ENCODE peak calls at places on chromosomes 4 and X, in five cellular contexts. L is hippocampal formation; J is effector memory CD4-positive, alpha-beta T cell; O is kidney tubule cell; K is uterus. T is an unnamed sample.

GRCh38 chr4:80069837-80070788 is 2.9 kb downstream of the ANTXR2 start:
- DNase-seq in L (no peak), J (no peak), O (no peak), K (no peak), T (no peak)

GRCh38 chr4:41622816-41623215 is 84.9 kb downstream of the LIMCH1 start:
- DNase-seq in L (peak), J (no peak), O (no peak), K (no peak), T (no peak)

GRCh38 chrX:46686003-46686645 is 72.8 kb downstream of the SLC9A7 start:
- DNase-seq in L (peak), J (no peak), O (peak), K (peak), T (peak)

GRCh38 chr4:35604724-35605123 is 639.6 kb downstream of the ARAP2 start:
- DNase-seq in L (no peak), J (no peak), O (no peak), K (no peak), T (no peak)

GRCh38 chrX:24643116-24643515 is 4.0 kb downstream of the PCYT1B start:
- DNase-seq in L (no peak), J (no peak), O (no peak), K (no peak), T (no peak)

GRCh38 chrX:103311401-103311785 is 603 bp upstream of the BEX2 start:
- DNase-seq in L (no peak), J (no peak), O (no peak), K (no peak), T (no peak)

GRCh38 chrX:117653396-117653795 is 463.2 kb downstream of the KLHL13 start:
- DNase-seq in L (no peak), J (no peak), O (peak), K (no peak), T (no peak)

GRCh38 chrX:41906515-41907165 is 16.7 kb downstream of the CASK start:
- DNase-seq in L (no peak), J (no peak), O (peak), K (no peak), T (no peak)

GRCh38 chrX:1205681-1206611 is 6.5 kb downstream of the CRLF2 start:
- DNase-seq in L (no peak), J (peak), O (peak), K (no peak), T (peak)

GRCh38 chr4:133594246-133595207 is 445.4 kb downstream of the PCDH10 start:
- DNase-seq in L (no peak), J (no peak), O (no peak), K (no peak), T (no peak)

GRCh38 chr4:153114771-153115321 is 89.4 kb upstream of the TRIM2 start:
- DNase-seq in L (no peak), J (peak), O (peak), K (no peak), T (peak)

GRCh38 chr4:61831987-61832386 is 631.9 kb downstream of the ADGRL3 start:
- DNase-seq in L (no peak), J (no peak), O (no peak), K (no peak), T (no peak)

GRCh38 chrX:152824841-152825374 is 5.6 kb downstream of the CETN2 start:
- DNase-seq in L (no peak), J (no peak), O (peak), K (no peak), T (no peak)

GRCh38 chr4:169163495-169163894 is 107.3 kb downstream of the SH3RF1 start:
- DNase-seq in L (no peak), J (no peak), O (no peak), K (no peak), T (no peak)

GRCh38 chrX:44997888-44998287 is 124.9 kb downstream of the KDM6A start:
- DNase-seq in L (no peak), J (no peak), O (no peak), K (no peak), T (no peak)

GRCh38 chrX:48956728-48957414 is 536 bp downstream of the OTUD5 start:
- DNase-seq in L (no peak), J (peak), O (peak), K (no peak), T (peak)

GRCh38 chr4:147793973-147794690 is 62.2 kb downstream of the ARHGAP10 start:
- DNase-seq in L (no peak), J (no peak), O (no peak), K (no peak), T (no peak)

GRCh38 chr4:118774989-118775388 is 60.9 kb downstream of the SEC24D start:
- DNase-seq in L (no peak), J (no peak), O (peak), K (no peak), T (no peak)

GRCh38 chr4:46388860-46389259 is 1.1 kb downstream of the GABRA2 start:
- DNase-seq in L (no peak), J (no peak), O (no peak), K (no peak), T (no peak)

GRCh38 chrX:107659768-107660167 is 31.5 kb downstream of the PRPS1 start:
- DNase-seq in L (peak), J (no peak), O (peak), K (no peak), T (no peak)

GRCh38 chr4:110586137-110586850 is 36.6 kb downstream of the PITX2 start:
- DNase-seq in L (no peak), J (no peak), O (peak), K (no peak), T (no peak)

GRCh38 chr4:120056249-120056648 is 10.4 kb downstream of the MAD2L1 start:
- DNase-seq in L (no peak), J (no peak), O (peak), K (no peak), T (no peak)

GRCh38 chr4:7798215-7798995 is 141.3 kb downstream of the AFAP1 start:
- DNase-seq in L (no peak), J (no peak), O (no peak), K (no peak), T (no peak)

GRCh38 chr4:89056953-89057398 is at the start of gene FAM13A:
- DNase-seq in L (peak), J (no peak), O (peak), K (peak), T (peak)

GRCh38 chr4:185276036-185276435 is 66.6 kb downstream of the SNX25 start:
- DNase-seq in L (no peak), J (no peak), O (no peak), K (no peak), T (no peak)

GRCh38 chrX:39491548-39492297 is 606.0 kb downstream of the BCOR start:
- DNase-seq in L (no peak), J (peak), O (no peak), K (no peak), T (peak)

GRCh38 chrX:139234898-139235297 is 295.6 kb upstream of the F9 start:
- DNase-seq in L (no peak), J (no peak), O (no peak), K (no peak), T (no peak)

GRCh38 chrX:46165866-46166265 is 379.4 kb downstream of the ZNF674 start:
- DNase-seq in L (no peak), J (no peak), O (no peak), K (no peak), T (no peak)

GRCh38 chrX:129779747-129780146 is at the start of gene SASH3:
- DNase-seq in L (no peak), J (peak), O (no peak), K (no peak), T (no peak)

GRCh38 chr4:2411786-2412510 is 6.5 kb downstream of the ZFYVE28 start:
- DNase-seq in L (no peak), J (no peak), O (no peak), K (no peak), T (peak)

GRCh38 chr4:76585897-76586360 is 150.9 kb downstream of the SHROOM3 start:
- DNase-seq in L (peak), J (no peak), O (peak), K (peak), T (peak)

GRCh38 chrX:131918839-131919238 is 104.3 kb upstream of the STK26 start:
- DNase-seq in L (no peak), J (no peak), O (no peak), K (no peak), T (no peak)

GRCh38 chr4:74661427-74662171 is 132.7 kb downstream of the BTC start:
- DNase-seq in L (no peak), J (no peak), O (peak), K (no peak), T (no peak)

GRCh38 chr4:176671532-176671931 is 121.2 kb downstream of the VEGFC start:
- DNase-seq in L (no peak), J (no peak), O (no peak), K (peak), T (no peak)

T was measured in activated T-cell treated with anti-CD3 and anti-CD28 coated beads, Interleukin-2, amount 50 U/mL, for 48 hours.